ENCODE peak calls at places on chromosomes 1 and 21, in ten cellular contexts. K is esophagus muscularis mucosa; H is transverse colon; Q is SJSA1; P is right lobe of liver; J is CD4-positive, alpha-beta memory T cell; M is fibroblast of lung; I is right atrium auricular region; E is left ventricle myocardium inferior; S is H9. C is an unnamed sample.
A peak's percentile ranks its signal among the peaks of the same experiment; 100 is the strongest.

GRCh38 chr21:15057290-15057689 is 7.5 kb downstream of the NRIP1 start:
- DNase-seq in H (peak; percentile 46), Q (peak; percentile 2), E (no peak), M (no peak), I (no peak), K (no peak), J (no peak), P (no peak), S (peak; percentile 37), C (no peak)

GRCh38 chr21:45877821-45878469 is 103.6 kb upstream of the COL6A1 start:
- DNase-seq in J (no peak), I (no peak), P (no peak), E (no peak), S (no peak), H (no peak), Q (no peak), M (no peak), K (no peak), C (peak; percentile 41)

GRCh38 chr21:26844258-26845065 is 747 bp downstream of the ADAMTS1 start:
- DNase-seq in H (no peak), S (peak; percentile 50), I (no peak), Q (peak; percentile 59), E (peak; percentile 68), J (no peak), P (peak; percentile 58), M (peak; percentile 56), K (no peak), C (peak; percentile 65)

GRCh38 chr1:81449786-81450185 is 350.9 kb upstream of the ADGRL2 start:
- DNase-seq in Q (no peak), I (no peak), J (no peak), M (peak; percentile 40), E (no peak), K (no peak), P (no peak), S (no peak), H (no peak), C (no peak)

GRCh38 chr1:221543529-221544120 is 198.3 kb downstream of the DUSP10 start:
- DNase-seq in I (no peak), M (peak; percentile 27), H (no peak), K (no peak), S (no peak), P (no peak), J (no peak), E (no peak), Q (peak; percentile 19), C (no peak)

GRCh38 chr1:208036177-208036808 is 125.4 kb upstream of the CD34 start:
- DNase-seq in M (no peak), Q (no peak), E (no peak), S (peak; percentile 46), P (no peak), J (no peak), I (no peak), K (no peak), H (no peak), C (no peak)

GRCh38 chr1:116475850-116476218 is 95.0 kb downstream of the CD58 start:
- DNase-seq in P (no peak), I (no peak), J (no peak), S (no peak), H (no peak), E (no peak), K (no peak), M (no peak), Q (no peak), C (no peak)

GRCh38 chr1:215064327-215064726 is 18.2 kb upstream of the KCNK2 start:
- DNase-seq in M (no peak), S (no peak), K (no peak), H (no peak), E (no peak), J (no peak), I (no peak), P (no peak), Q (no peak), C (no peak)

GRCh38 chr1:52904590-52905375 is 16.8 kb downstream of the ECHDC2 start:
- DNase-seq in P (no peak), H (no peak), Q (peak; percentile 46), M (peak; percentile 15), E (no peak), I (no peak), S (peak; percentile 81), K (no peak), J (no peak), C (no peak)

GRCh38 chr1:82838066-82838465 is 1037.3 kb downstream of the ADGRL2 start:
- DNase-seq in P (no peak), H (no peak), M (peak; percentile 61), K (no peak), I (no peak), Q (no peak), J (no peak), E (no peak), S (no peak), C (no peak)

GRCh38 chr1:94481473-94481933 is 60.1 kb downstream of the F3 start:
- DNase-seq in Q (peak; percentile 58), P (peak; percentile 46), K (no peak), I (no peak), E (no peak), J (peak; percentile 36), S (peak; percentile 70), M (peak; percentile 64), H (peak; percentile 23), C (peak; percentile 43)

GRCh38 chr1:238549135-238549534 is 658.4 kb upstream of the ZP4 start:
- DNase-seq in E (no peak), I (no peak), J (no peak), M (no peak), S (no peak), P (no peak), K (no peak), Q (no peak), H (no peak), C (no peak)

DNA sequence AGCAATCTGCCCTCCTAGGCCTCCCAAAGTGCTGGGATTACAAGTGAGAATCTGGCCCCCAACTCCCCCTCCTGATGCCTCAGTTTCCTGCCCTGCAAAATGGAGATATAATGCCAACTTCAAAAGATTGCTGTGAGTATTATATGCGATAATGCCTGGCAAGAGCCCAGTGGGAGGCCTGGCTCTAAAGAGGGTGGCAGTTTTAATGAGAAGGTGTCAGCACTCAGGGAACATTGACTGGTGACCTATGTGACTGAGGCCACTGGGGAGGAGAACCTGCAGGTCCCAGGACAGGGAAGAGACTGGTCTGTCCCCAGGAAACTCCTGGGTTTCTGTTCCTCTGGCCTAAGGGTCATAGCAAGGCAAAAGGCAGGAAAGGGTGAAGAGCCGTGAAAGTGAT is 11.0 kb downstream of the HSPG2 start:
- DNase-seq in S (no peak), H (no peak), I (no peak), K (no peak), E (no peak), M (no peak), J (no peak), Q (no peak), P (no peak), C (no peak)
- H3K4me1 ChIP-seq in S (peaks cover 3% of the 10 kb centered on the region), H (peaks cover 97% of the 10 kb centered on the region), I (peaks cover 96% of the 10 kb centered on the region), K (peaks cover 100% of the 10 kb centered on the region), E (peaks cover 100% of the 10 kb centered on the region), M (peaks cover 51% of the 10 kb centered on the region), J (no peaks in the 10 kb centered on the region), Q (peaks cover 72% of the 10 kb centered on the region), P (no peaks in the 10 kb centered on the region), C (peaks cover 9% of the 10 kb centered on the region)

DNA sequence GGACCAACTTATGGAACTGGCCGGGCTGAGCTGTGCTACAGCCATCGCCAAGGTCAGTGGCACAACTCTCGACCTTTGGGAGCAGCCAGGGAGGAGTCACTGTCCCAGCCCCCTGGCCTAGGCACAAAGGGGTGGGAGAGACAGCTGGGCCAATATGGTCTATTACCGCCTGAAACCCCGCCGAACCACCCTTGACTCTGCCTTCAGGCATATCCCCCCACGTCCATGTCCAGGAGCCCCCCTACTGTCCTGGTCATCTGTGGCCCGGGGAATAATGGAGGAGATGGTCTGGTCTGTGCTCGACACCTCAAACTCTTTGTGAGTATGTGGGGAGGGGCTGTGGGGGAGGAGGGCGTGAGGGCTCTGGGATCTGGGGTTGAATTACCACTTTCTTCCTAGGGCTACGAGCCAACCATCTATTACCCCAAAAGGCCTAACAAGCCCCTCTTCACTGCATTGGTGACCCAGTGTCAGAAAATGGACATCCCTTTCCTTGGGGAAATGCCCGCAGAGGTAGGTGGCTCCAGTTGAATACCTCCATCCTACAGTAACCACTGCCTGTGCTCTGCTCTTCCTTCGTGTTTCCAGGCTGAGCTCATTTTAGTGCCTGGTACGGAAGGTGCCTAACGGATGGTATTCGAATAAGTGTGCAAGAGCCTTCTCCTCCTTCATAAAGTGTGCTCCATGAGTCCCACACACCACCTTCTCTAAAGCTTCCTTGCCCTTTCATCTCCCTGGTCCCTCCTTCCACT is 758 bp downstream of the NAXE start:
- DNase-seq in P (no peak), E (no peak), K (no peak), I (no peak), Q (no peak), J (no peak), M (peak; percentile 2), S (no peak), H (no peak), C (peak; percentile 62)
- H3K27ac ChIP-seq in P (peak overlapping the region; percentile 58), E (peak overlapping the region; percentile 91), K (peak overlapping the region; percentile 90), I (peak overlapping the region; percentile 86), Q (no peak overlapping the region), J (peak overlapping the region; percentile 81), M (peak overlapping the region; percentile 13), S (no peak overlapping the region), H (peak overlapping the region; percentile 90), C (no peak overlapping the region)

DNA sequence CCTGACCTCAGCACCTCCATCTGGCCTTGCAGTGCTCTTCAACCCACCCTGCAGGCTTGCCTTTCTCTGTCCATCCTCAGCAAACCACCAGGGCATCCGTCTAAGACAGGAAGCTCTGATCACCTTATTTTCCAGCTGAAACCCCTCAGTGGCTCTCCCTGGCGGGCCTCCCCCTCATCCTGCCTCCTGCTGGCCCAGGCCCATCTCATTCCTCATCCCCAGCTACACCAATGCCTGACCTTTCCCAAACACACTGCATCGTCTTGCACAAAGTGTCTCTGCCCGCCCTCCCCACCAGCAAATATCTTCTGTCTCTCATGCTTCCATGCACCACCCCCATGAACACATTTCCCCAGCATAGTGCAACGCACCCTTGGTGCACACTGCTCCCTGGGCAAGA is 205.0 kb downstream of the TOMM20 start:
- DNase-seq in H (no peak), Q (no peak), K (no peak), M (no peak), I (no peak), S (no peak), J (no peak), E (no peak), P (peak; percentile 28), C (no peak)
- H3K4me1 ChIP-seq in H (peaks cover 31% of the 10 kb centered on the region), Q (peaks cover 31% of the 10 kb centered on the region), K (peaks cover 45% of the 10 kb centered on the region), M (peaks cover 28% of the 10 kb centered on the region), I (peaks cover 65% of the 10 kb centered on the region), S (peaks cover 3% of the 10 kb centered on the region), J (peaks cover 39% of the 10 kb centered on the region), E (peaks cover 63% of the 10 kb centered on the region), P (no peaks in the 10 kb centered on the region), C (no peaks in the 10 kb centered on the region)

GRCh38 chr1:212247179-212247721 is 38.0 kb upstream of the PPP2R5A start:
- DNase-seq in M (peak; percentile 38), S (no peak), J (no peak), H (no peak), P (no peak), Q (peak; percentile 77), E (peak; percentile 19), I (no peak), K (peak; percentile 79), C (peak; percentile 53)
- H3K27ac ChIP-seq in M (no peak overlapping the region), S (no peak overlapping the region), J (no peak overlapping the region), H (no peak overlapping the region), P (no peak overlapping the region), Q (no peak overlapping the region), E (peak overlapping the region; percentile 64), I (peak overlapping the region; percentile 38), K (peak overlapping the region; percentile 38), C (no peak overlapping the region)

C was measured in aorta.